ENCODE peak calls at places on chromosome 1, in six cellular contexts. One of them, this sample, is unnamed.
A peak's percentile ranks its signal among the peaks of the same experiment; 100 is the strongest.

GRCh38 chr1:57788333-57788732 is 364.5 kb upstream of the DAB1 start:
- DNase-seq in lower lobe of right lung: no peak
- DNase-seq in stomach: no peak
- DNase-seq in psoas muscle: no peak
- DNase-seq in HepG2: no peak
- DNase-seq in gastrocnemius medialis: no peak
- DNase-seq in this sample: no peak

GRCh38 chr1:18045206-18045605 is 62.4 kb upstream of the IGSF21 start:
- DNase-seq in lower lobe of right lung: no peak
- DNase-seq in stomach: no peak
- DNase-seq in psoas muscle: no peak
- DNase-seq in HepG2: no peak
- DNase-seq in gastrocnemius medialis: no peak
- DNase-seq in this sample: no peak

GRCh38 chr1:178497903-178498478 is 1.2 kb upstream of the CLEC20A start:
- DNase-seq in lower lobe of right lung: no peak
- DNase-seq in stomach: no peak
- DNase-seq in psoas muscle: no peak
- DNase-seq in HepG2: no peak
- DNase-seq in gastrocnemius medialis: no peak
- DNase-seq in this sample: no peak

GRCh38 chr1:94675373-94675772 is 133.8 kb upstream of the F3 start:
- DNase-seq in lower lobe of right lung: no peak
- DNase-seq in stomach: no peak
- DNase-seq in psoas muscle: no peak
- DNase-seq in HepG2: no peak
- DNase-seq in gastrocnemius medialis: no peak
- DNase-seq in this sample: no peak

GRCh38 chr1:44034976-44035716 is 3.9 kb upstream of the SLC6A9 start:
- DNase-seq in lower lobe of right lung: no peak
- DNase-seq in stomach: no peak
- DNase-seq in psoas muscle: no peak
- DNase-seq in HepG2: no peak
- DNase-seq in gastrocnemius medialis: no peak
- DNase-seq in this sample: no peak

GRCh38 chr1:54784066-54784465 is 17.1 kb downstream of the TTC22 start:
- DNase-seq in lower lobe of right lung: no peak
- DNase-seq in stomach: no peak
- DNase-seq in psoas muscle: no peak
- DNase-seq in HepG2: no peak
- DNase-seq in gastrocnemius medialis: no peak
- DNase-seq in this sample: no peak

GRCh38 chr1:163875927-163876320 is 554.2 kb downstream of the NUF2 start:
- DNase-seq in lower lobe of right lung: no peak
- DNase-seq in stomach: no peak
- DNase-seq in psoas muscle: no peak
- DNase-seq in HepG2: no peak
- DNase-seq in gastrocnemius medialis: no peak
- DNase-seq in this sample: no peak

GRCh38 chr1:212232020-212232570 is 53.1 kb upstream of the PPP2R5A start:
- DNase-seq in lower lobe of right lung: no peak
- DNase-seq in stomach: no peak
- DNase-seq in psoas muscle: no peak
- DNase-seq in HepG2: no peak
- DNase-seq in gastrocnemius medialis: no peak
- DNase-seq in this sample: no peak

GRCh38 chr1:219179293-219179692 is 5.6 kb downstream of the LYPLAL1 start:
- DNase-seq in lower lobe of right lung: no peak
- DNase-seq in stomach: no peak
- DNase-seq in psoas muscle: no peak
- DNase-seq in HepG2: no peak
- DNase-seq in gastrocnemius medialis: no peak
- DNase-seq in this sample: no peak

GRCh38 chr1:192539450-192540132 is 36.0 kb upstream of the RGS1 start:
- DNase-seq in lower lobe of right lung: no peak
- DNase-seq in stomach: no peak
- DNase-seq in psoas muscle: no peak
- DNase-seq in HepG2: peak; percentile 70
- DNase-seq in gastrocnemius medialis: no peak
- DNase-seq in this sample: no peak

GRCh38 chr1:192546596-192547199 is 28.9 kb upstream of the RGS1 start:
- DNase-seq in lower lobe of right lung: no peak
- DNase-seq in stomach: no peak
- DNase-seq in psoas muscle: no peak
- DNase-seq in HepG2: no peak
- DNase-seq in gastrocnemius medialis: no peak
- DNase-seq in this sample: no peak

GRCh38 chr1:192544983-192545393 is 30.6 kb upstream of the RGS1 start:
- DNase-seq in lower lobe of right lung: no peak
- DNase-seq in stomach: no peak
- DNase-seq in psoas muscle: no peak
- DNase-seq in HepG2: no peak
- DNase-seq in gastrocnemius medialis: no peak
- DNase-seq in this sample: no peak

GRCh38 chr1:192545781-192546521 is 29.6 kb upstream of the RGS1 start:
- DNase-seq in lower lobe of right lung: no peak
- DNase-seq in stomach: no peak
- DNase-seq in psoas muscle: no peak
- DNase-seq in HepG2: no peak
- DNase-seq in gastrocnemius medialis: no peak
- DNase-seq in this sample: no peak

GRCh38 chr1:192543445-192543844 is 32.1 kb upstream of the RGS1 start:
- DNase-seq in lower lobe of right lung: no peak
- DNase-seq in stomach: no peak
- DNase-seq in psoas muscle: no peak
- DNase-seq in HepG2: no peak
- DNase-seq in gastrocnemius medialis: no peak
- DNase-seq in this sample: no peak
- H3K27ac ChIP-seq in lower lobe of right lung: no peak overlapping the region
- H3K27ac ChIP-seq in stomach: no peak overlapping the region
- H3K27ac ChIP-seq in psoas muscle: no peak overlapping the region
- H3K27ac ChIP-seq in HepG2: no peak overlapping the region
- H3K27ac ChIP-seq in gastrocnemius medialis: no peak overlapping the region
- H3K27ac ChIP-seq in this sample: no peak overlapping the region

DNA sequence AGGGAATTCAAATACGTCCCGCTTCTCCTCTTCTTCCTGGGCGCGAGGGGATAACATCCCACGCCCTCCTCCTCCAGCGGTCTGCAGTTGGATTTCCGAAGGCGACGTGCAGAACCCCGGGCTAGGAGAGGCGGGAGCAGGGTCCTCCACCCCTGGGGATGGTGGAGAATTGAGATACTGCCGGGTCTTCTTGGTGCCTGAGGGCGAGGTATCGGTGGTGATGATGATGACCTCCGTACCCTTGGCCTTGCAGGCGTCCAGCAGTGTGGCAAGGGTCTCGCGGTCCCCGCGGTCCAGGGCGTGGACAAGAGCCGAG is 3.2 kb upstream of the LIX1L start:
- DNase-seq in lower lobe of right lung: no peak
- DNase-seq in stomach: no peak
- DNase-seq in psoas muscle: no peak
- DNase-seq in HepG2: no peak
- DNase-seq in gastrocnemius medialis: no peak
- DNase-seq in this sample: no peak
- H3K4me3 ChIP-seq in lower lobe of right lung: peak overlapping the region; percentile 69
- H3K4me3 ChIP-seq in stomach: peak overlapping the region; percentile 60
- H3K4me3 ChIP-seq in psoas muscle: peak overlapping the region; percentile 85
- H3K4me3 ChIP-seq in HepG2: peak overlapping the region; percentile 60
- H3K4me3 ChIP-seq in gastrocnemius medialis: peak overlapping the region; percentile 69
- H3K4me3 ChIP-seq in this sample: peak overlapping the region; percentile 61

GRCh38 chr1:246281195-246281594 is 225.9 kb downstream of the SMYD3 start:
- DNase-seq in lower lobe of right lung: no peak
- DNase-seq in stomach: no peak
- DNase-seq in psoas muscle: no peak
- DNase-seq in HepG2: no peak
- DNase-seq in gastrocnemius medialis: no peak
- DNase-seq in this sample: no peak
- H3K27ac ChIP-seq in lower lobe of right lung: no peak overlapping the region
- H3K27ac ChIP-seq in stomach: no peak overlapping the region
- H3K27ac ChIP-seq in psoas muscle: no peak overlapping the region
- H3K27ac ChIP-seq in HepG2: peak overlapping the region; percentile 19
- H3K27ac ChIP-seq in gastrocnemius medialis: no peak overlapping the region
- H3K27ac ChIP-seq in this sample: no peak overlapping the region

GRCh38 chr1:182589520-182589919 is 464 bp upstream of the RNASEL start:
- DNase-seq in lower lobe of right lung: no peak
- DNase-seq in stomach: no peak
- DNase-seq in psoas muscle: no peak
- DNase-seq in HepG2: no peak
- DNase-seq in gastrocnemius medialis: no peak
- DNase-seq in this sample: no peak
- H3K4me3 ChIP-seq in lower lobe of right lung: peak overlapping the region; percentile 84
- H3K4me3 ChIP-seq in stomach: peak overlapping the region; percentile 54
- H3K4me3 ChIP-seq in psoas muscle: peak overlapping the region; percentile 80
- H3K4me3 ChIP-seq in HepG2: no peak overlapping the region
- H3K4me3 ChIP-seq in gastrocnemius medialis: peak overlapping the region; percentile 70
- H3K4me3 ChIP-seq in this sample: peak overlapping the region; percentile 69